ENCODE peak calls at places on chromosomes 1 and 21, in eight cellular contexts. F is Peyer's patch, R is A549, Y is upper lobe of right lung, X is fibroblast of the aortic adventitia, N is GM12865, T is HFF-Myc, C is lower lobe of right lung. O is an unnamed sample.

GRCh38 chr1:203351037-203351625 is at the start of gene FMOD:
- DNase-seq in T (no peak), N (peak; percentile 18), Y (no peak), F (peak; percentile 21), R (no peak), X (peak; percentile 78), C (no peak), O (peak; percentile 48)

GRCh38 chr1:4284976-4285375 is 369.4 kb upstream of the AJAP1 start:
- DNase-seq in Y (no peak), R (no peak), F (no peak), C (no peak), T (no peak), X (no peak), N (no peak), O (no peak)

GRCh38 chr1:220038640-220039039 is 7.7 kb downstream of the EPRS1 start:
- DNase-seq in R (no peak), C (no peak), Y (no peak), X (no peak), N (no peak), T (no peak), F (no peak), O (no peak)

GRCh38 chr21:38266732-38267131 is 9.9 kb downstream of the KCNJ15 start:
- DNase-seq in Y (no peak), N (no peak), T (no peak), C (no peak), F (no peak), X (peak; percentile 73), R (no peak), O (peak; percentile 98)

GRCh38 chr1:116981521-116982037 is 20.0 kb upstream of the CD101 start:
- DNase-seq in C (no peak), T (no peak), R (no peak), X (no peak), Y (no peak), F (no peak), N (no peak), O (no peak)

GRCh38 chr1:153946622-153947246 is at the start of gene DENND4B:
- DNase-seq in Y (peak; percentile 94), R (peak; percentile 83), X (peak; percentile 66), C (peak; percentile 89), N (peak; percentile 92), T (no peak), F (peak; percentile 74), O (peak; percentile 70)

GRCh38 chr21:29187939-29188338 is 57.5 kb downstream of the MAP3K7CL start:
- DNase-seq in N (no peak), T (peak; percentile 82), F (no peak), X (peak; percentile 96), R (peak; percentile 65), C (no peak), Y (no peak), O (peak; percentile 97)

GRCh38 chr1:81155131-81155530 is 645.6 kb upstream of the ADGRL2 start:
- DNase-seq in X (peak; percentile 81), R (no peak), T (no peak), Y (no peak), C (no peak), F (no peak), N (no peak), O (peak; percentile 22)

GRCh38 chr1:198937231-198938031 is 298.6 kb downstream of the PTPRC start:
- DNase-seq in F (peak; percentile 45), R (peak; percentile 87), N (peak; percentile 74), C (no peak), T (peak; percentile 86), X (peak; percentile 93), Y (no peak), O (peak; percentile 95)

GRCh38 chr1:229110986-229111385 is 159.9 kb upstream of the RAB4A start:
- DNase-seq in F (no peak), N (no peak), Y (no peak), R (no peak), T (no peak), C (no peak), X (no peak), O (no peak)

GRCh38 chr21:37914211-37914900 is 1.9 kb downstream of the KCNJ6 start:
- DNase-seq in R (no peak), T (no peak), F (no peak), C (peak; percentile 57), Y (peak; percentile 73), X (no peak), N (peak; percentile 5), O (no peak)

GRCh38 chr1:214445846-214446614 is 105.4 kb downstream of the PTPN14 start:
- DNase-seq in F (no peak), C (no peak), R (no peak), N (no peak), X (peak; percentile 83), T (peak; percentile 95), Y (no peak), O (peak; percentile 98)

DNA sequence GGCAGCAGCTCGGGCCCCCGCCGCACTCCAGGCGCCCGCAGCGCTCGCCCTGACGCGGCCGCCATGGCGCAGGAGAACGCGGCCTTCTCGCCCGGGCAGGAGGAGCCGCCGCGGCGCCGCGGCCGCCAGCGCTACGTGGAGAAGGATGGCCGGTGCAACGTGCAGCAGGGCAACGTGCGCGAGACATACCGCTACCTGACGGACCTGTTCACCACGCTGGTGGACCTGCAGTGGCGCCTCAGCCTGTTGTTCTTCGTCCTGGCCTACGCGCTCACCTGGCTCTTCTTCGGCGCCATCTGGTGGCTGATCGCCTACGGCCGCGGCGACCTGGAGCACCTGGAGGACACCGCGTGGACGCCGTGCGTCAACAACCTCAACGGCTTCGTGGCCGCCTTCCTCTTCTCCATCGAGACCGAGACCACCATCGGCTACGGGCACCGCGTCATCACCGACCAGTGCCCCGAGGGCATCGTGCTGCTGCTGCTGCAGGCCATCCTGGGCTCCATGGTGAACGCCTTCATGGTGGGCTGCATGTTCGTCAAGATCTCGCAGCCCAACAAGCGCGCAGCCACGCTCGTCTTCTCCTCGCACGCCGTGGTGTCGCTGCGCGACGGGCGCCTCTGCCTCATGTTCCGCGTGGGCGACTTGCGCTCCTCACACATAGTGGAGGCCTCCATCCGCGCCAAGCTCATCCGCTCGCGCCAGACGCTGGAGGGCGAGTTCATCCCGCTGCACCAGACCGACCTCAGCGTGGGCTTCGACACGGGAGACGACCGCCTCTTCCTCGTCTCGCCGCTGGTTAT is 2.8 kb downstream of the KCNJ9 start:
- DNase-seq in Y (peak; percentile 90), C (peak; percentile 86), N (peak; percentile 77), R (peak; percentile 76), T (no peak), X (peak; percentile 16), F (peak; percentile 78), O (peak; percentile 17)
- H3K4me3 ChIP-seq in Y (peak overlapping the region; percentile 21), C (peak overlapping the region; percentile 41), N (no peak overlapping the region), R (peak overlapping the region; percentile 44), T (no peak overlapping the region), X (peak overlapping the region; percentile 48), F (peak overlapping the region; percentile 46), O (peak overlapping the region; percentile 7)

GRCh38 chr1:94917251-94917650 is 9.7 kb downstream of the CNN3 start:
- DNase-seq in C (no peak), Y (no peak), X (no peak), F (no peak), N (no peak), T (no peak), R (no peak), O (peak; percentile 55)

GRCh38 chr1:94922756-94923465 is 4.0 kb downstream of the CNN3 start:
- DNase-seq in X (peak; percentile 88), C (no peak), N (no peak), F (no peak), Y (no peak), R (no peak), T (no peak), O (peak; percentile 65)

GRCh38 chr1:94921977-94922376 is 4.9 kb downstream of the CNN3 start:
- DNase-seq in N (no peak), X (no peak), T (no peak), R (no peak), F (no peak), Y (no peak), C (no peak), O (no peak)

GRCh38 chr1:94919241-94920030 is 7.5 kb downstream of the CNN3 start:
- DNase-seq in N (no peak), R (no peak), Y (no peak), T (no peak), F (no peak), X (no peak), C (no peak), O (no peak)

DNA sequence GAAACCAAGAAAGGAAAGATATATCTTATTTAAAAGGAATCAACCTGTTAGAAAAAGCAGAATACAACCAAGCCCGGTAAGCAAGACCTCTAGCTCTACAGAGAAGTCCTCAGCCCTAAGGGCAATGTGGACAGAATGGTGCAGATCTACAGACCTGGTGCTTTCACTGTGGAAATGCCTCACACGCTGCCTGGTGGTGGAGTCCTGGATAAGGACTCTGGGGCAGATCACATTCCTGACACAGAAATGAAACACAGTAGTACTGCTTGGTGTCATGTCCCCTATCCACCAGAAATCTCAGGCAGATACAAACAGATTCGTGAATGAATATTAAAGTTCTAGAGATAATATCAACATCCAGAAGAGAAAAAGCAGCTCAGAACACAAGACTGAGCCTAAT is 6.8 kb downstream of the CNN3 start:
- DNase-seq in Y (no peak), R (no peak), X (no peak), T (no peak), F (no peak), N (no peak), C (no peak), O (no peak)
- TF ChIP-seq CTCF in Y (no peak), R (no peak), X (no peak), T (no peak), F (no peak), N (no peak), C (no peak), O (no peak)

DNA sequence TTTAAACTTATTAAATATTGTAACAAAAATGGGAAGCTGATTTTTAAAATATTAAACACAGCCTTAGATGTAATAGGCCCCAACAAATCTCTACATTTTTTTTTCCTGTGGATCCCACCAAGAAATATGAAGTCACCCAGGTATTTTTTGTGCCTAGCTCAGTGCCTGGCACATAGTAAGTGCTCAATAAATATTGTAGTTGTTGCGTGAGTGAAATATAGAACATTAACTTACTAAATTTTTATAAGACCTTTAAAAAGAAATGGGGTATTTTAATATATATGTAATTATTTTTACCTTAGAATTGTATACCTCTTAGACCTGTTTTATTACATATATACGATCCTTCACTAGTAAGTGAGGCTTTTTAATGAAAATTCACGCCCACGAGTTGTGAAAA is 569 bp upstream of the DNAH14 start:
- DNase-seq in R (no peak), N (no peak), F (no peak), X (no peak), Y (no peak), C (no peak), T (no peak), O (no peak)
- H3K4me3 ChIP-seq in R (peak overlapping the region; percentile 59), N (no peak overlapping the region), F (no peak overlapping the region), X (peak overlapping the region; percentile 69), Y (peak overlapping the region; percentile 57), C (peak overlapping the region; percentile 57), T (peak overlapping the region; percentile 58), O (peak overlapping the region; percentile 63)

DNA sequence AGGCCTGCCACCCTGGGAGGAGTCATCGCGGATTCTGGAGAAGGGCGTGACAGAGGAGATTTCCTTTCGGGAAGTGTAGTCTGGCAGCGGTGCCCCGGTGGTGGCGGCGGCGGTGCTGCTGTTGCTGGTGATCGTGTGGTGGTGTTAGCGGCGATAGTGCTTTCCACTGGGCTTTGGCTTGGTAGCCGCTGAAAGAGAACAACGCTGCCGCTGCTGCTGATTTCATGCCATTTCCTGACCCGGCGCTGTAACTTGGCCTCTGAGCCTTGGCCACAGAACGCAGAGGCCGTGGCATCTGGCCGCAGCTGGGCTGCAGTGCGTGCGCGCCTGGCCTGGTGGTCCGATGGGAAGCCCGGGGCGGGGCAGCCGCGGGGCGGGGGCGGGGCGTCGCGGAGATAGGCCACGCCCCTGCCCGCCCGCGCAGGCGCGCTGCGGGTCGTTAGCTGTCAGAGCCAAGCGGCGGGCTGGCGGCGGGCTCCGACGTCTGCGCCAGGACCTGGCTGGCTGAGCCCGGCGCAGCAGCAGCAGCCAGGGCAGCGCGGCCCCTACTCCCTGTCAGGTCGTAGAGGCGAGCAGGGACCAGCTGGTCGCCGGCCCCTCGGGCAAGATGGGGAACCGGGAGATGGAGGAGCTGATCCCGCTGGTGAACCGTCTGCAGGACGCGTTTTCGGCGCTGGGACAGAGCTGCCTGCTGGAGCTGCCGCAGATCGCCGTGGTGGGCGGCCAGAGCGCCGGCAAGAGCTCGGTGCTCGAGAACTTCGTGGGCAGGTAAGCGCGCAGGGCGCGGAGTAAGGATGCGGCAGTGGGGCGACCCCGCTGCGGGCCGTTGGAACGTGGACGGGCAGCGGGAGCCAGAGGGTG is at the start of gene DNM3:
- DNase-seq in X (peak; percentile 80), R (peak; percentile 75), T (peak; percentile 37), F (peak; percentile 75), N (peak; percentile 79), C (peak; percentile 88), Y (peak; percentile 93), O (peak; percentile 87)
- TF ChIP-seq CTCF in X (no peak), R (no peak), T (no peak), F (no peak), N (no peak), C (no peak), Y (no peak), O (no peak)

O was measured in fibroblast of mammary gland.